ENCODE peak calls at places on chromosomes 7 and 10, in six cellular contexts. G is endothelial cell of umbilical vein, U is HCT116, X is Panc1, O is GM12891, S is GM12892. C is an unnamed sample.
A peak's percentile ranks its signal among the peaks of the same experiment; 100 is the strongest.

GRCh38 chr10:35574924-35575352 is 30.2 kb upstream of the GJD4 start:
- DNase-seq in G (peak; percentile 85), U (no peak), X (no peak), O (no peak), S (no peak), C (no peak)

GRCh38 chr10:10791869-10792268 is 225.8 kb upstream of the CELF2 start:
- DNase-seq in G (no peak), U (no peak), X (no peak), O (no peak), S (no peak), C (no peak)

GRCh38 chr10:134743-135600 is at the start of gene ZMYND11:
- DNase-seq in G (peak; percentile 54), U (no peak), X (no peak), O (peak; percentile 68), S (peak; percentile 60), C (no peak)

GRCh38 chr7:99380823-99381663 is 6.5 kb downstream of the ARPC1B start:
- DNase-seq in G (no peak), U (no peak), X (no peak), O (peak; percentile 76), S (peak; percentile 78), C (no peak)

GRCh38 chr7:65251851-65252620 is 121.6 kb upstream of the ZNF92 start:
- DNase-seq in G (peak; percentile 49), U (peak; percentile 71), X (no peak), O (no peak), S (no peak), C (no peak)

GRCh38 chr10:73110345-73110849 is at the start of gene NUDT13:
- DNase-seq in G (peak; percentile 83), U (peak; percentile 42), X (no peak), O (peak; percentile 36), S (peak; percentile 36), C (no peak)

GRCh38 chr10:46291817-46292572 is 5.2 kb downstream of the ANTXRL start:
- DNase-seq in G (no peak), U (no peak), X (no peak), O (no peak), S (no peak), C (peak; percentile 51)

GRCh38 chr7:84085147-84085546 is 109.4 kb downstream of the SEMA3A start:
- DNase-seq in G (peak; percentile 21), U (no peak), X (no peak), O (no peak), S (no peak), C (no peak)

GRCh38 chr10:6221971-6222751 is 19.4 kb downstream of the PFKFB3 start:
- DNase-seq in G (no peak), U (no peak), X (no peak), O (no peak), S (no peak), C (no peak)

GRCh38 chr7:32890553-32891045 is 961 bp downstream of the KBTBD2 start:
- DNase-seq in G (no peak), U (peak; percentile 31), X (no peak), O (no peak), S (peak; percentile 24), C (no peak)

GRCh38 chr7:45920543-45921380 is at the start of gene IGFBP3:
- DNase-seq in G (peak; percentile 54), U (no peak), X (no peak), O (no peak), S (no peak), C (no peak)

GRCh38 chr7:45573636-45574470 is at the start of gene ADCY1:
- DNase-seq in G (no peak), U (no peak), X (no peak), O (peak; percentile 73), S (peak; percentile 85), C (no peak)

GRCh38 chr10:58178811-58179210 is 88.9 kb downstream of the IPMK start:
- DNase-seq in G (peak; percentile 17), U (no peak), X (no peak), O (no peak), S (no peak), C (no peak)

GRCh38 chr7:71900556-71900955 is 511.6 kb downstream of the CALN1 start:
- DNase-seq in G (no peak), U (no peak), X (no peak), O (no peak), S (no peak), C (no peak)

GRCh38 chr7:20440472-20441105 is 109.9 kb downstream of the ITGB8 start:
- DNase-seq in G (peak; percentile 40), U (peak; percentile 29), X (peak; percentile 10), O (no peak), S (no peak), C (no peak)

GRCh38 chr7:116672596-116673503 is 854 bp downstream of the MET start:
- DNase-seq in G (peak; percentile 60), U (no peak), X (no peak), O (no peak), S (no peak), C (peak; percentile 62)

GRCh38 chr7:124411796-124412195 is 353.8 kb downstream of the GPR37 start:
- DNase-seq in G (no peak), U (no peak), X (no peak), O (no peak), S (no peak), C (no peak)

GRCh38 chr7:131471605-131472004 is 84.8 kb downstream of the PODXL start:
- DNase-seq in G (no peak), U (no peak), X (no peak), O (no peak), S (no peak), C (no peak)

GRCh38 chr7:81127991-81128390 is 209.1 kb upstream of the SEMA3C start:
- DNase-seq in G (peak; percentile 10), U (no peak), X (no peak), O (no peak), S (no peak), C (no peak)

GRCh38 chr10:79148452-79149344 is 79.9 kb downstream of the ZMIZ1 start:
- DNase-seq in G (peak; percentile 80), U (no peak), X (no peak), O (no peak), S (no peak), C (peak; percentile 88)

GRCh38 chr7:81173766-81174281 is 255.0 kb upstream of the SEMA3C start:
- DNase-seq in G (peak; percentile 45), U (no peak), X (peak; percentile 38), O (no peak), S (no peak), C (no peak)

GRCh38 chr10:50993817-50994251 is 80.5 kb upstream of the PRKG1 start:
- DNase-seq in G (no peak), U (no peak), X (no peak), O (no peak), S (no peak), C (no peak)

GRCh38 chr7:47720141-47720906 is 138.4 kb upstream of the TNS3 start:
- DNase-seq in G (no peak), U (no peak), X (no peak), O (no peak), S (no peak), C (peak; percentile 73)

GRCh38 chr7:6179620-6180343 is 92.6 kb downstream of the CYTH3 start:
- DNase-seq in G (no peak), U (no peak), X (no peak), O (no peak), S (no peak), C (no peak)

GRCh38 chr10:23284674-23285335 is 59.8 kb downstream of the C10orf67 start:
- DNase-seq in G (no peak), U (no peak), X (no peak), O (no peak), S (no peak), C (no peak)

GRCh38 chr10:114611617-114612016 is 46.5 kb downstream of the ABLIM1 start:
- DNase-seq in G (no peak), U (no peak), X (no peak), O (no peak), S (no peak), C (no peak)

GRCh38 chr7:95608344-95609173 is 12.2 kb upstream of the PDK4 start:
- DNase-seq in G (peak; percentile 99), U (peak; percentile 60), X (peak; percentile 97), O (no peak), S (no peak), C (peak; percentile 97)

GRCh38 chr10:62456611-62457101 is 82.5 kb downstream of the ZNF365 start:
- DNase-seq in G (no peak), U (no peak), X (no peak), O (peak; percentile 30), S (peak; percentile 14), C (no peak)

DNA sequence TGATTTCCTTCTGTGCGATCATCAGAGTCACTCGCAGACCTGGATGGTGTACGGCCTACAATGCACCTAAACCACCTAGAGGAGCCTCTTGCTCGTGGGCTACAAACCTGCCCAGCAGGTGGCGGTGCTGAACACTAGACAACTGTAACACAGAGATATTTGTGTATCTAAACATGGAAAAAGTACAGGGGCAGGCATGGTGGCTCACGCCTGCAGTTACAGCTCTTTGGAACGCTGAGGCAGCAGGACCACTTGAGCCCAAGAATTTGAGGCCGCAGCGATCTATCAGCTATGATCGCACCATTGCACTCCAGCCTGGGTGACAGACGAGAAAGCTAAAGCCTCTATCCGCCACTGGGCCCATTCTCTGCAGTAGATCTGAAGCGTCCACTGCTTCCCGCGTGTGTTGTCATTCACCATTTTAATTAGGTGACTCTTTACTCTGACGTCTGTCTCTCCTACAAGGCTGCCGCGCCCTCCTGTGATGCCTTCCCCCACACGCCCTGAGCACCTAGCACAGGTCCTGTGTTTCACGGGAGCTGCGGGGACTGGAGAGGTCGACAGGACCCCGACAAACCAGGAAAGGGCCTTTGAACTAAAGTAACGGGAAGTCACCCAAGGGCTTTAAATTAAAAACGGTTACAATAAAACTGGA is 769 bp downstream of the TUBGCP2 start:
- DNase-seq in G (peak; percentile 77), U (no peak), X (no peak), O (no peak), S (no peak), C (peak; percentile 90)
- TF ChIP-seq POLR2AphosphoS5 in G (no peak), U (no peak), X (no peak), O (no peak), S (no peak), C (no peak)

GRCh38 chr7:143345428-143345900 is 17.0 kb downstream of the FAM131B start:
- DNase-seq in G (peak; percentile 55), U (peak; percentile 73), X (no peak), O (peak; percentile 44), S (no peak), C (no peak)
- TF ChIP-seq POLR2AphosphoS5 in G (no peak), U (peak; percentile 69), X (no peak), O (no peak), S (no peak), C (no peak)

GRCh38 chr7:74097937-74098614 is 14.5 kb downstream of the LIMK1 start:
- DNase-seq in G (peak; percentile 62), U (no peak), X (peak; percentile 74), O (no peak), S (no peak), C (no peak)

GRCh38 chr7:74103219-74103772 is 19.7 kb downstream of the LIMK1 start:
- DNase-seq in G (no peak), U (no peak), X (no peak), O (no peak), S (no peak), C (no peak)

GRCh38 chr7:74099031-74099430 is 15.4 kb downstream of the LIMK1 start:
- DNase-seq in G (no peak), U (no peak), X (no peak), O (no peak), S (no peak), C (no peak)

GRCh38 chr7:74104702-74105101 is 21.1 kb downstream of the LIMK1 start:
- DNase-seq in G (no peak), U (peak; percentile 68), X (no peak), O (no peak), S (no peak), C (no peak)

GRCh38 chr7:74101061-74101681 is 17.6 kb downstream of the LIMK1 start:
- DNase-seq in G (no peak), U (no peak), X (no peak), O (peak; percentile 63), S (peak; percentile 69), C (no peak)
- TF ChIP-seq POLR2AphosphoS5 in G (no peak), U (no peak), X (no peak), O (no peak), S (no peak), C (no peak)

GRCh38 chr10:133028158-133028557 is 59.6 kb upstream of the ADGRA1 start:
- DNase-seq in G (no peak), U (no peak), X (no peak), O (no peak), S (no peak), C (no peak)
- TF ChIP-seq POLR2AphosphoS5 in G (no peak), U (no peak), X (no peak), O (no peak), S (no peak), C (no peak)